ENCODE peak calls at places on chromosomes 13 and 19, in eight cellular contexts. One of them, this sample, is unnamed.

GRCh38 chr13:19864018-19864338 is 529 bp upstream of the ZMYM5 start:
- DNase-seq in AG10803: peak
- DNase-seq in foreskin fibroblast: peak
- DNase-seq in fibroblast of mammary gland: peak
- DNase-seq in esophagus muscularis mucosa: peak
- DNase-seq in omental fat pad: no peak
- DNase-seq in PC-9: peak
- DNase-seq in nephron progenitor cell: peak
- DNase-seq in this sample: peak

GRCh38 chr13:24207841-24208240 is 47.3 kb downstream of the SPATA13 start:
- DNase-seq in omental fat pad: no peak
- DNase-seq in AG10803: no peak
- DNase-seq in PC-9: no peak
- DNase-seq in nephron progenitor cell: no peak
- DNase-seq in foreskin fibroblast: no peak
- DNase-seq in esophagus muscularis mucosa: no peak
- DNase-seq in fibroblast of mammary gland: no peak
- DNase-seq in this sample: no peak

GRCh38 chr13:37349916-37350315 is 244.5 kb upstream of the CSNK1A1L start:
- DNase-seq in PC-9: no peak
- DNase-seq in foreskin fibroblast: no peak
- DNase-seq in nephron progenitor cell: no peak
- DNase-seq in AG10803: no peak
- DNase-seq in omental fat pad: no peak
- DNase-seq in esophagus muscularis mucosa: no peak
- DNase-seq in fibroblast of mammary gland: peak
- DNase-seq in this sample: no peak

GRCh38 chr19:3056454-3057016 is 5.8 kb downstream of the TLE5 start:
- DNase-seq in esophagus muscularis mucosa: no peak
- DNase-seq in PC-9: no peak
- DNase-seq in AG10803: no peak
- DNase-seq in foreskin fibroblast: no peak
- DNase-seq in omental fat pad: no peak
- DNase-seq in fibroblast of mammary gland: no peak
- DNase-seq in nephron progenitor cell: no peak
- DNase-seq in this sample: peak

GRCh38 chr13:47858678-47859050 is 142.4 kb downstream of the SUCLA2 start:
- DNase-seq in fibroblast of mammary gland: peak
- DNase-seq in omental fat pad: no peak
- DNase-seq in foreskin fibroblast: peak
- DNase-seq in nephron progenitor cell: no peak
- DNase-seq in PC-9: no peak
- DNase-seq in AG10803: peak
- DNase-seq in esophagus muscularis mucosa: no peak
- DNase-seq in this sample: peak

GRCh38 chr13:71304861-71305260 is 562.1 kb downstream of the DACH1 start:
- DNase-seq in esophagus muscularis mucosa: no peak
- DNase-seq in PC-9: no peak
- DNase-seq in omental fat pad: no peak
- DNase-seq in nephron progenitor cell: no peak
- DNase-seq in fibroblast of mammary gland: no peak
- DNase-seq in foreskin fibroblast: no peak
- DNase-seq in AG10803: no peak
- DNase-seq in this sample: no peak

GRCh38 chr19:51460164-51460992 is 2.1 kb upstream of the SIGLEC8 start:
- DNase-seq in omental fat pad: no peak
- DNase-seq in fibroblast of mammary gland: peak
- DNase-seq in nephron progenitor cell: no peak
- DNase-seq in foreskin fibroblast: peak
- DNase-seq in esophagus muscularis mucosa: no peak
- DNase-seq in PC-9: no peak
- DNase-seq in AG10803: no peak
- DNase-seq in this sample: no peak

GRCh38 chr13:27379694-27380596 is 44.5 kb upstream of the GTF3A start:
- DNase-seq in PC-9: peak
- DNase-seq in fibroblast of mammary gland: peak
- DNase-seq in omental fat pad: no peak
- DNase-seq in nephron progenitor cell: peak
- DNase-seq in AG10803: peak
- DNase-seq in esophagus muscularis mucosa: no peak
- DNase-seq in foreskin fibroblast: peak
- DNase-seq in this sample: peak

GRCh38 chr13:102295316-102296048 is 106.4 kb downstream of the FGF14 start:
- DNase-seq in esophagus muscularis mucosa: no peak
- DNase-seq in fibroblast of mammary gland: peak
- DNase-seq in PC-9: no peak
- DNase-seq in nephron progenitor cell: no peak
- DNase-seq in AG10803: peak
- DNase-seq in omental fat pad: no peak
- DNase-seq in foreskin fibroblast: peak
- DNase-seq in this sample: peak

GRCh38 chr19:18895038-18895827 is 725 bp downstream of the CERS1 start:
- DNase-seq in AG10803: peak
- DNase-seq in foreskin fibroblast: peak
- DNase-seq in esophagus muscularis mucosa: no peak
- DNase-seq in PC-9: peak
- DNase-seq in fibroblast of mammary gland: peak
- DNase-seq in omental fat pad: no peak
- DNase-seq in nephron progenitor cell: peak
- DNase-seq in this sample: peak

GRCh38 chr19:39709026-39709872 is 5.0 kb downstream of the LGALS14 start:
- DNase-seq in nephron progenitor cell: no peak
- DNase-seq in foreskin fibroblast: no peak
- DNase-seq in fibroblast of mammary gland: no peak
- DNase-seq in PC-9: peak
- DNase-seq in AG10803: no peak
- DNase-seq in esophagus muscularis mucosa: no peak
- DNase-seq in omental fat pad: no peak
- DNase-seq in this sample: no peak

GRCh38 chr19:48804496-48804895 is 6.3 kb downstream of the BCAT2 start:
- DNase-seq in omental fat pad: no peak
- DNase-seq in fibroblast of mammary gland: no peak
- DNase-seq in nephron progenitor cell: no peak
- DNase-seq in AG10803: no peak
- DNase-seq in foreskin fibroblast: no peak
- DNase-seq in PC-9: no peak
- DNase-seq in esophagus muscularis mucosa: no peak
- DNase-seq in this sample: no peak

GRCh38 chr19:54475706-54476105 is 2.6 kb upstream of the CDC42EP5 start:
- DNase-seq in PC-9: no peak
- DNase-seq in esophagus muscularis mucosa: no peak
- DNase-seq in foreskin fibroblast: no peak
- DNase-seq in AG10803: no peak
- DNase-seq in nephron progenitor cell: no peak
- DNase-seq in fibroblast of mammary gland: no peak
- DNase-seq in omental fat pad: no peak
- DNase-seq in this sample: no peak
- TF ChIP-seq CTCF in PC-9: no peak
- TF ChIP-seq CTCF in esophagus muscularis mucosa: no peak
- TF ChIP-seq CTCF in foreskin fibroblast: no peak
- TF ChIP-seq CTCF in AG10803: no peak
- TF ChIP-seq CTCF in nephron progenitor cell: no peak
- TF ChIP-seq CTCF in fibroblast of mammary gland: no peak
- TF ChIP-seq CTCF in omental fat pad: no peak
- TF ChIP-seq CTCF in this sample: no peak

GRCh38 chr19:46537136-46538097 is 41.8 kb upstream of the PNMA8B start:
- DNase-seq in omental fat pad: peak
- DNase-seq in esophagus muscularis mucosa: no peak
- DNase-seq in nephron progenitor cell: peak
- DNase-seq in foreskin fibroblast: peak
- DNase-seq in fibroblast of mammary gland: peak
- DNase-seq in PC-9: no peak
- DNase-seq in AG10803: peak
- DNase-seq in this sample: peak
- TF ChIP-seq CTCF in omental fat pad: peak
- TF ChIP-seq CTCF in esophagus muscularis mucosa: peak
- TF ChIP-seq CTCF in nephron progenitor cell: peak
- TF ChIP-seq CTCF in foreskin fibroblast: peak
- TF ChIP-seq CTCF in fibroblast of mammary gland: peak
- TF ChIP-seq CTCF in PC-9: peak
- TF ChIP-seq CTCF in AG10803: peak
- TF ChIP-seq CTCF in this sample: peak

GRCh38 chr19:12701596-12702282 is 5.3 kb upstream of the FBXW9 start:
- DNase-seq in nephron progenitor cell: no peak
- DNase-seq in AG10803: no peak
- DNase-seq in esophagus muscularis mucosa: no peak
- DNase-seq in fibroblast of mammary gland: no peak
- DNase-seq in omental fat pad: no peak
- DNase-seq in PC-9: no peak
- DNase-seq in foreskin fibroblast: no peak
- DNase-seq in this sample: no peak
- TF ChIP-seq CTCF in nephron progenitor cell: no peak
- TF ChIP-seq CTCF in AG10803: no peak
- TF ChIP-seq CTCF in esophagus muscularis mucosa: no peak
- TF ChIP-seq CTCF in fibroblast of mammary gland: no peak
- TF ChIP-seq CTCF in omental fat pad: no peak
- TF ChIP-seq CTCF in PC-9: no peak
- TF ChIP-seq CTCF in foreskin fibroblast: no peak
- TF ChIP-seq CTCF in this sample: no peak

GRCh38 chr19:7744871-7745270 is 2.5 kb downstream of the CD209 start:
- DNase-seq in foreskin fibroblast: no peak
- DNase-seq in omental fat pad: no peak
- DNase-seq in nephron progenitor cell: no peak
- DNase-seq in AG10803: no peak
- DNase-seq in esophagus muscularis mucosa: no peak
- DNase-seq in fibroblast of mammary gland: no peak
- DNase-seq in PC-9: peak
- DNase-seq in this sample: no peak

GRCh38 chr19:7746903-7747884 is at the start of gene CD209:
- DNase-seq in fibroblast of mammary gland: no peak
- DNase-seq in AG10803: no peak
- DNase-seq in esophagus muscularis mucosa: no peak
- DNase-seq in foreskin fibroblast: no peak
- DNase-seq in omental fat pad: no peak
- DNase-seq in PC-9: peak
- DNase-seq in nephron progenitor cell: no peak
- DNase-seq in this sample: no peak

GRCh38 chr19:7751157-7751783 is 3.9 kb upstream of the CD209 start:
- DNase-seq in esophagus muscularis mucosa: no peak
- DNase-seq in AG10803: no peak
- DNase-seq in PC-9: peak
- DNase-seq in fibroblast of mammary gland: peak
- DNase-seq in nephron progenitor cell: no peak
- DNase-seq in foreskin fibroblast: no peak
- DNase-seq in omental fat pad: no peak
- DNase-seq in this sample: peak

GRCh38 chr19:7748171-7748570 is 837 bp upstream of the CD209 start:
- DNase-seq in AG10803: no peak
- DNase-seq in nephron progenitor cell: no peak
- DNase-seq in foreskin fibroblast: no peak
- DNase-seq in esophagus muscularis mucosa: no peak
- DNase-seq in PC-9: no peak
- DNase-seq in omental fat pad: no peak
- DNase-seq in fibroblast of mammary gland: no peak
- DNase-seq in this sample: no peak

GRCh38 chr19:7748756-7749155 is 1.4 kb upstream of the CD209 start:
- DNase-seq in fibroblast of mammary gland: peak
- DNase-seq in foreskin fibroblast: peak
- DNase-seq in omental fat pad: no peak
- DNase-seq in PC-9: peak
- DNase-seq in nephron progenitor cell: no peak
- DNase-seq in AG10803: no peak
- DNase-seq in esophagus muscularis mucosa: no peak
- DNase-seq in this sample: peak
- TF ChIP-seq CTCF in fibroblast of mammary gland: no peak
- TF ChIP-seq CTCF in foreskin fibroblast: peak
- TF ChIP-seq CTCF in omental fat pad: no peak
- TF ChIP-seq CTCF in PC-9: peak
- TF ChIP-seq CTCF in nephron progenitor cell: no peak
- TF ChIP-seq CTCF in AG10803: peak
- TF ChIP-seq CTCF in esophagus muscularis mucosa: no peak
- TF ChIP-seq CTCF in this sample: peak

DNA sequence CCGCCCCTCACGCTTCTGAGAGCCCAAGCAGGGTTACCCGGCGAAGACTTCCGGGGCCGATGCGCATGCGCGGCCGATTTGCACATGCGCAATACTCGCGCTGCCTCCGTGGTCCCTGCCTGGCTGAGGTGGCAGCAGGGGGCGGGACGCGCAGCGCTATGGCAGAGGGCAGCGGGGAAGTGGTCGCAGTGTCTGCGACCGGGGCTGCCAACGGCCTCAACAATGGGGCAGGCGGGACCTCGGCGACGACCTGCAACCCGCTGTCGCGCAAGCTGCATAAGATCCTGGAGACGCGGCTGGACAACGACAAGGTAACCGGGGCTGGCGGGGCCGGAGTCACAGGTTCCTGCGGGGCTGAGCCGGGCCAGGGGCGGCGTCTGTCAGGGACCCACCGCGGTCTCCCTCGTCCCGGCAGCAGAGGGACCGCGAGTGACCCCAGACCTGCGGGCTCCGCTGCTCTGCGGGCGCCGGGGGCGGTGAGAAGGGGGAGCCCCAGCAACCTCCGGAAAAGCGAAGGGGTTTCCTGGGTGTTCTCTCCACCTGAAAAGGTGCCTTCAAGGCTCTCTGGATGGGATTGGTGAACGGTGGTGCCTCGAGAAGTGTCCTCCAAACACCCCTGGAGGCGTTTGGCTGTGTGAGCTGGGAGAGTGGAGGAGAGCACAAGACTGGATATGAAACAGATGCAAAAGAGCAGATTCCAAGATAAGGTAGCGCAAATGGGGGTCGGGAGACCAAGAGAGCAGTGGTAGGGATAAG is at the start of gene COG6:
- DNase-seq in esophagus muscularis mucosa: peak
- DNase-seq in PC-9: peak
- DNase-seq in foreskin fibroblast: peak
- DNase-seq in fibroblast of mammary gland: peak
- DNase-seq in nephron progenitor cell: peak
- DNase-seq in omental fat pad: peak
- DNase-seq in AG10803: peak
- DNase-seq in this sample: peak
- TF ChIP-seq CTCF in esophagus muscularis mucosa: peak
- TF ChIP-seq CTCF in PC-9: no peak
- TF ChIP-seq CTCF in foreskin fibroblast: no peak
- TF ChIP-seq CTCF in fibroblast of mammary gland: no peak
- TF ChIP-seq CTCF in nephron progenitor cell: no peak
- TF ChIP-seq CTCF in omental fat pad: no peak
- TF ChIP-seq CTCF in AG10803: no peak
- TF ChIP-seq CTCF in this sample: no peak

This sample was measured in MCF 10A.